ENCODE peak calls at places on chromosomes 13 and 19, in ten cellular contexts. I, B, M, K, O, Y, N, V, J and Z are unnamed samples.

GRCh38 chr13:48476215-48476614 is 56.7 kb downstream of the RCBTB2 start:
- DNase-seq in I (no peak), B (no peak), M (no peak), K (no peak), O (no peak), Y (no peak), N (no peak), V (no peak), J (no peak), Z (no peak)

GRCh38 chr19:12828494-12828893 is 5.9 kb downstream of the RTBDN start:
- DNase-seq in I (no peak), B (peak; percentile 42), M (peak; percentile 63), K (peak; percentile 52), O (no peak), Y (no peak), N (no peak), V (peak; percentile 29), J (no peak), Z (no peak)

GRCh38 chr13:83531022-83531421 is 351.3 kb downstream of the SLITRK1 start:
- DNase-seq in I (no peak), B (no peak), M (no peak), K (no peak), O (no peak), Y (no peak), N (no peak), V (no peak), J (no peak), Z (no peak)

GRCh38 chr19:2425622-2426581 is 1.5 kb downstream of the TIMM13 start:
- DNase-seq in I (no peak), B (no peak), M (no peak), K (no peak), O (no peak), Y (no peak), N (no peak), V (no peak), J (no peak), Z (no peak)

GRCh38 chr13:28059214-28059613 is 41.2 kb downstream of the FLT3 start:
- DNase-seq in I (no peak), B (no peak), M (peak; percentile 57), K (peak; percentile 30), O (peak; percentile 15), Y (no peak), N (peak; percentile 39), V (peak; percentile 48), J (no peak), Z (peak; percentile 7)

GRCh38 chr19:35106291-35106583 is 9.4 kb upstream of the FXYD3 start:
- DNase-seq in I (no peak), B (no peak), M (no peak), K (no peak), O (no peak), Y (peak; percentile 83), N (no peak), V (no peak), J (peak; percentile 73), Z (no peak)

GRCh38 chr19:19214892-19215291 is 3.1 kb downstream of the NCAN start:
- DNase-seq in I (peak; percentile 25), B (no peak), M (no peak), K (peak; percentile 37), O (no peak), Y (no peak), N (no peak), V (peak; percentile 56), J (no peak), Z (no peak)

GRCh38 chr13:60756306-60756705 is 359.3 kb downstream of the TDRD3 start:
- DNase-seq in I (no peak), B (no peak), M (no peak), K (no peak), O (no peak), Y (no peak), N (no peak), V (peak; percentile 31), J (no peak), Z (no peak)

GRCh38 chr19:52735734-52736133 is 890 bp upstream of the ZNF611 start:
- DNase-seq in I (peak; percentile 60), B (no peak), M (peak; percentile 38), K (no peak), O (no peak), Y (peak; percentile 22), N (no peak), V (peak; percentile 20), J (no peak), Z (peak; percentile 39)

GRCh38 chr13:37011788-37012187 is 11.2 kb downstream of the EXOSC8 start:
- DNase-seq in I (no peak), B (no peak), M (no peak), K (no peak), O (no peak), Y (no peak), N (no peak), V (no peak), J (no peak), Z (no peak)

GRCh38 chr13:41587490-41587889 is 130.1 kb downstream of the RGCC start:
- DNase-seq in I (no peak), B (no peak), M (no peak), K (peak; percentile 13), O (no peak), Y (no peak), N (peak; percentile 50), V (no peak), J (no peak), Z (no peak)

GRCh38 chr19:15223649-15224371 is 8.4 kb downstream of the EPHX3 start:
- DNase-seq in I (no peak), B (no peak), M (no peak), K (no peak), O (no peak), Y (no peak), N (no peak), V (peak; percentile 15), J (no peak), Z (no peak)

GRCh38 chr13:27432612-27433210 is 8.3 kb downstream of the GTF3A start:
- DNase-seq in I (no peak), B (no peak), M (no peak), K (no peak), O (no peak), Y (no peak), N (no peak), V (no peak), J (no peak), Z (no peak)

GRCh38 chr13:99859178-99860177 is 112.1 kb downstream of the ZIC5 start:
- DNase-seq in I (no peak), B (peak; percentile 11), M (peak; percentile 32), K (peak; percentile 78), O (peak; percentile 67), Y (no peak), N (no peak), V (no peak), J (no peak), Z (no peak)

GRCh38 chr13:101942038-101942437 is 459.8 kb downstream of the FGF14 start:
- DNase-seq in I (peak; percentile 4), B (peak; percentile 75), M (peak; percentile 23), K (no peak), O (no peak), Y (no peak), N (no peak), V (peak; percentile 16), J (no peak), Z (peak; percentile 43)

GRCh38 chr13:28494861-28495585 is at the start of gene FLT1:
- DNase-seq in I (no peak), B (peak; percentile 10), M (peak; percentile 22), K (peak; percentile 40), O (peak; percentile 9), Y (no peak), N (no peak), V (peak; percentile 46), J (peak; percentile 46), Z (no peak)

GRCh38 chr19:8445488-8446001 is 770 bp downstream of the HNRNPM start:
- DNase-seq in I (no peak), B (peak; percentile 17), M (peak; percentile 68), K (peak; percentile 65), O (peak; percentile 24), Y (no peak), N (peak; percentile 52), V (peak; percentile 28), J (no peak), Z (no peak)

GRCh38 chr19:33902802-33903488 is 106.3 kb downstream of the KCTD15 start:
- DNase-seq in I (no peak), B (no peak), M (peak; percentile 35), K (no peak), O (no peak), Y (no peak), N (no peak), V (no peak), J (no peak), Z (no peak)

GRCh38 chr19:33048806-33049676 is 15.6 kb downstream of the RHPN2 start:
- DNase-seq in I (peak; percentile 92), B (no peak), M (no peak), K (no peak), O (no peak), Y (no peak), N (no peak), V (peak; percentile 65), J (no peak), Z (no peak)

GRCh38 chr13:110347535-110348308 is 40.6 kb downstream of the COL4A2 start:
- DNase-seq in I (peak; percentile 94), B (no peak), M (no peak), K (no peak), O (no peak), Y (no peak), N (no peak), V (peak; percentile 97), J (no peak), Z (peak; percentile 88)

GRCh38 chr19:2613507-2614295 is 88.8 kb downstream of the GNG7 start:
- DNase-seq in I (no peak), B (no peak), M (no peak), K (peak; percentile 68), O (peak; percentile 48), Y (no peak), N (peak; percentile 69), V (peak; percentile 51), J (no peak), Z (no peak)

GRCh38 chr19:4297901-4298771 is 4.1 kb downstream of the TMIGD2 start:
- DNase-seq in I (peak; percentile 11), B (no peak), M (no peak), K (peak; percentile 36), O (peak; percentile 20), Y (no peak), N (no peak), V (no peak), J (no peak), Z (peak; percentile 8)

GRCh38 chr13:77519808-77520207 is 15.7 kb upstream of the SCEL start:
- DNase-seq in I (peak; percentile 7), B (no peak), M (no peak), K (no peak), O (no peak), Y (no peak), N (no peak), V (peak; percentile 30), J (no peak), Z (no peak)

GRCh38 chr19:48683349-48683748 is 10.5 kb upstream of the NTN5 start:
- DNase-seq in I (peak; percentile 52), B (no peak), M (no peak), K (peak; percentile 41), O (peak; percentile 28), Y (peak; percentile 52), N (no peak), V (peak; percentile 57), J (peak; percentile 69), Z (peak; percentile 18)

GRCh38 chr13:29850213-29850898 is at the start of gene UBL3:
- DNase-seq in I (peak; percentile 92), B (peak; percentile 86), M (peak; percentile 99), K (peak; percentile 91), O (peak; percentile 91), Y (peak; percentile 94), N (peak; percentile 93), V (peak; percentile 97), J (peak; percentile 95), Z (peak; percentile 94)